ENCODE peak calls at places on chromosomes 5 and 9, in six cellular contexts. G is transverse colon, A is fibroblast of lung, V is aorta, F is thoracic aorta, L is endodermal cell. D is an unnamed sample.

GRCh38 chr9:97593960-97594359 is 39.2 kb downstream of the TSTD2 start:
- DNase-seq in G (no peak), A (no peak), V (no peak), F (no peak), L (no peak), D (no peak)

GRCh38 chr9:87501806-87502205 is 4.1 kb downstream of the DAPK1 start:
- DNase-seq in G (no peak), A (no peak), V (no peak), F (no peak), L (no peak), D (no peak)

GRCh38 chr9:106920091-106920490 is 57.1 kb downstream of the ZNF462 start:
- DNase-seq in G (no peak), A (no peak), V (no peak), F (no peak), L (no peak), D (no peak)

GRCh38 chr5:96148376-96148775 is 186.7 kb upstream of the ELL2 start:
- DNase-seq in G (no peak), A (no peak), V (no peak), F (no peak), L (no peak), D (no peak)

GRCh38 chr5:53333160-53333559 is 147.3 kb upstream of the FST start:
- DNase-seq in G (no peak), A (peak; percentile 43), V (no peak), F (no peak), L (no peak), D (no peak)

GRCh38 chr5:59445741-59446140 is 447.8 kb downstream of the PDE4D start:
- DNase-seq in G (no peak), A (no peak), V (no peak), F (no peak), L (no peak), D (no peak)

GRCh38 chr5:77630246-77631165 is 8.0 kb downstream of the OTP start:
- DNase-seq in G (peak; percentile 64), A (no peak), V (peak; percentile 82), F (no peak), L (peak; percentile 90), D (no peak)

GRCh38 chr5:39020465-39020864 is 53.7 kb downstream of the RICTOR start:
- DNase-seq in G (no peak), A (peak; percentile 59), V (no peak), F (no peak), L (no peak), D (no peak)

GRCh38 chr5:109006129-109006528 is 258.4 kb downstream of the FER start:
- DNase-seq in G (no peak), A (no peak), V (no peak), F (no peak), L (no peak), D (no peak)

GRCh38 chr5:76326559-76327351 is 76.3 kb upstream of the IQGAP2 start:
- DNase-seq in G (no peak), A (no peak), V (no peak), F (no peak), L (peak; percentile 87), D (no peak)

GRCh38 chr5:155953335-155953734 is 373.6 kb upstream of the SGCD start:
- DNase-seq in G (no peak), A (no peak), V (no peak), F (no peak), L (no peak), D (no peak)

GRCh38 chr5:68562308-68562707 is 346.8 kb downstream of the PIK3R1 start:
- DNase-seq in G (no peak), A (peak; percentile 81), V (no peak), F (no peak), L (no peak), D (no peak)

DNA sequence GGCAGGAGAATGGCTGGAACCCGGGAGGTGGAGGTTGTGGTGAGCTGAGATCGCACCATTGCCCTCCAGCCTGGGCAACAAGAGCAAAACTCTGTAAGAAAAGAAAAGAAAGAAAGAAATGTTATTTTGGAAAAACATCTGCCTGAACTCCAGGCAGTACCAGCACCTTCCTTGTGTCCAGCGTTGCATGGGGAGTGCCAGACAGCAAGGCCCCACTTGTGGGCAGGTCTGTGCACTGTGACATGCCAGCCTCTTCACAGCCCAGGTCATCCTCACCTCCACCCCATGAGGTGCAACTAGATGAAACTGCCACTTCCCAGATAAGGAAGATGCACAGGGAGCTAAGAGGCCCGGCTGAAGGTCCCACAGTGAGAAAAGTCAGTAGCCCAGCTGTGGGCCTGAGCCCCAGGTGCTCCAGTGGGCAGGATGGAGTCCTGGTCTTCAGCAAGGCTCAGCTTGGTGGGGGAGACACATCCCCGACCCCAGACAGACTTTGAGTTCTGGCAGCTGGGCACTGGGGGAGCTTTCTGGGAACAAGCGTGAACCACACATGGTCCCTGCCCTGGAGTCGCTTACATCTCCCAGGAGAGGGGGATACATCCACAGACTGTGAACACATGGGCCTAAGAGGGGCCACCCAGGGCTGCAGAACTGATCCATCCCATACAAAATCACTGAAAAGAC is 146.9 kb upstream of the IER5L start:
- DNase-seq in G (no peak), A (no peak), V (no peak), F (no peak), L (peak; percentile 37), D (no peak)
- H3K4me1 ChIP-seq in G (peaks cover 20% of the 10 kb centered on the region), A (peaks cover 8% of the 10 kb centered on the region), V (no peaks in the 10 kb centered on the region), F (peaks cover 25% of the 10 kb centered on the region), L (no peaks in the 10 kb centered on the region), D (peaks cover 49% of the 10 kb centered on the region)

GRCh38 chr9:132776268-132776667 is 101.8 kb downstream of the AK8 start:
- DNase-seq in G (no peak), A (no peak), V (no peak), F (no peak), L (peak; percentile 30), D (no peak)
- H3K4me1 ChIP-seq in G (no peaks in the 10 kb centered on the region), A (no peaks in the 10 kb centered on the region), V (no peaks in the 10 kb centered on the region), F (no peaks in the 10 kb centered on the region), L (no peaks in the 10 kb centered on the region), D (no peaks in the 10 kb centered on the region)

DNA sequence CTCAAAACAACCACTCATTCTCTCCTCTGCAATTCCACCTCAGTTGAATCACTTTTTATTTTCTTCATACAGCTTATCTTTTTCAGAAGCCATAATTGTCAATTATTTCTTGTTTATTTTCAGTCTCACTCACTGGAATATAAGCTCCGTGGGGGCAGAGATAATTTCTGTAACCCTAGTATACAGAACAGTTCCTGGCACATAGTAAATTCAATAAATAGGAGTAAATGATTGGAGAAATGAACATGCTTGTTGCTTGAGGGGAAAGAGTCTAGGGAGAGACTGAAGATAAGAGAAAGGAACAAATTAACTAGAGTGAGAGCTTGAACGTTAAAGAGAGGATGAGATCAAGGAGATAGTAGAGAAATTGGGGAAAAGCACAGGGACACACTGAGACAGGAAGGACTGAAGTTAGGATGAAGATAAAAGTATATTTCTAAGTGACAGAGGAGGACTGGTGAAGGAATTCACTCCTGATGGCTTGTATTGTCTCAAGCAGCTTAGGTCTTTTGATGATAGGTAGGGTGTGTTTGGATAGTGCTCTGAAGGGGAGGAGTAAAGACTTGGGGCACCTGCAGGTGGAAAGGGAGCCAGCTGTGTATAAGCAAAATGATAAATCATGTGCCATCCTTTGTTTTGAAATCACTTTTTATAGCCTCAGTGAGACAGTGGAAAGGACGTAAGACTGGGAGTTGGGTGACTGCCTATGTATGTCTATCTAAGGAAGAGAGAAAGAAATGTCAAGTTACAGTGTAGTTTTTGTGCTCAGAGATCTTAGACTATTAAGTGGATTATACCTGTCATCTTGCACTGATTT is 2.2 kb downstream of the NAA35 start:
- DNase-seq in G (no peak), A (no peak), V (no peak), F (no peak), L (no peak), D (no peak)
- H3K4me1 ChIP-seq in G (peaks cover 41% of the 10 kb centered on the region), A (peaks cover 4% of the 10 kb centered on the region), V (peaks cover 4% of the 10 kb centered on the region), F (peaks cover 10% of the 10 kb centered on the region), L (peaks cover 6% of the 10 kb centered on the region), D (peaks cover 31% of the 10 kb centered on the region)

GRCh38 chr5:124658867-124659557 is 87.4 kb downstream of the ZNF608 start:
- DNase-seq in G (no peak), A (no peak), V (no peak), F (no peak), L (no peak), D (no peak)

GRCh38 chr5:124662261-124662781 is 84.1 kb downstream of the ZNF608 start:
- DNase-seq in G (peak; percentile 47), A (no peak), V (no peak), F (no peak), L (peak; percentile 67), D (no peak)

GRCh38 chr5:124661317-124662141 is 84.9 kb downstream of the ZNF608 start:
- DNase-seq in G (no peak), A (peak; percentile 67), V (no peak), F (no peak), L (peak; percentile 83), D (no peak)

GRCh38 chr5:124660229-124661093 is 86.0 kb downstream of the ZNF608 start:
- DNase-seq in G (no peak), A (peak; percentile 65), V (no peak), F (no peak), L (peak; percentile 70), D (no peak)

DNA sequence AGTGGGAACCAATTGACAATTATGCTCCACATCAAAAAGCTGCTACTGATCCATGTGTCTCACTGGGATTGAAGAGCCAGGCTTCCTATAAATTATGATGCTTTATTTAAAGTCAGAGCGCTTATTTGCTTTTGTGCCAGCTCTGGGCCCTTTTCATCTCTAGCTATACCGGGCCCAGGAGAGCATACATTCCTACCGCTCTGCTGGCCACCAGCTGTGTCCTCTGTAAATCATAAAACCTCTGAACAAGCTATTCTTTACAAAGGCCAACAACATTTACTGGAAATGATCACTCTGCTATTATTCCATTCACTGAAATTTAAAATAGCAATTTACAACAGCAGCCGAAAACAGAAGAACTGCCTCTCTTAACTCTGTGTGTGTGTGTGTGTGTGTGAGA is 86.6 kb downstream of the ZNF608 start:
- DNase-seq in G (no peak), A (no peak), V (no peak), F (no peak), L (no peak), D (no peak)
- H3K4me1 ChIP-seq in G (peaks cover 86% of the 10 kb centered on the region), A (peaks cover 22% of the 10 kb centered on the region), V (peaks cover 1% of the 10 kb centered on the region), F (peaks cover 15% of the 10 kb centered on the region), L (peaks cover 51% of the 10 kb centered on the region), D (peaks cover 56% of the 10 kb centered on the region)

DNA sequence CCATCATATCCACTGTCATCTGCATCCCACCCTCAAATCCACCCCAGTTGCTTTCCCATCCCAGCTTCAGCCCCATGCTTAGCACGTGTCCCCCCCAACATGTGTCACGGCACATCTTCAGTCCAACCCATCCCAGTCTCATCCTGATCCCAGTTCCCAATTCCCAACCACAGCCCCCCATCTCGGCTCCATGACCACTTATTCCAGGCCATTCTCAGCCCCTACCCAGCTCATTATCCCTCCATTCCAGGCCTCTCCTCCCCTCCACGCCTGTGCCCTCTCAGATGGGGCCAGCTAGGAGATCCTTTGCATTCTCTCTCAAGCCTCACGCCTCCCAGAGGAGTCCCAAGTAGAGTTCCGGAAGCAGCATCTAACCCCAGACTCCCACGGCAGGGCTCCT is 660 bp upstream of the DBN1 start:
- DNase-seq in G (no peak), A (no peak), V (no peak), F (no peak), L (peak; percentile 73), D (no peak)
- H3K4me1 ChIP-seq in G (peaks cover 43% of the 10 kb centered on the region), A (peaks cover 46% of the 10 kb centered on the region), V (no peaks in the 10 kb centered on the region), F (peaks cover 28% of the 10 kb centered on the region), L (peaks cover 31% of the 10 kb centered on the region), D (peaks cover 77% of the 10 kb centered on the region)

D was measured in vagina.